ENCODE peak calls at places on chromosomes 13 and 19, in ten cellular contexts. A, M, K, C, P, J, D, U, Z and O are unnamed samples.

GRCh38 chr19:55179570-55180484 is at the start of gene SYT5:
- DNase-seq in D (no peak), U (peak; percentile 40), M (no peak), C (peak; percentile 76), Z (no peak), A (no peak), P (no peak), J (peak; percentile 88), K (no peak), O (peak; percentile 51)

GRCh38 chr13:75481176-75482069 is 546 bp downstream of the TBC1D4 start:
- DNase-seq in C (peak; percentile 8), P (peak; percentile 28), A (no peak), U (peak; percentile 34), Z (no peak), M (no peak), J (peak; percentile 66), D (peak; percentile 70), K (peak; percentile 25), O (peak; percentile 36)

GRCh38 chr19:33780746-33781145 is 15.9 kb upstream of the KCTD15 start:
- DNase-seq in P (no peak), A (no peak), U (no peak), M (no peak), J (no peak), K (no peak), D (no peak), Z (no peak), C (no peak), O (no peak)

GRCh38 chr13:24443366-24443765 is 69.2 kb downstream of the PARP4 start:
- DNase-seq in U (no peak), A (no peak), P (no peak), C (no peak), M (no peak), Z (no peak), K (no peak), D (no peak), J (no peak), O (no peak)

GRCh38 chr13:100314132-100314910 is 225.4 kb downstream of the PCCA start:
- DNase-seq in A (no peak), M (no peak), D (no peak), C (no peak), U (no peak), P (no peak), K (no peak), Z (no peak), J (no peak), O (peak; percentile 13)

GRCh38 chr13:112732679-112733078 is 42.8 kb downstream of the ATP11A start:
- DNase-seq in D (no peak), U (no peak), Z (no peak), C (no peak), M (no peak), K (no peak), A (no peak), J (no peak), P (no peak), O (no peak)

GRCh38 chr13:28655566-28655965 is 3.4 kb upstream of the POMP start:
- DNase-seq in K (no peak), U (no peak), M (no peak), Z (no peak), D (no peak), A (peak; percentile 66), J (no peak), C (no peak), P (peak; percentile 56), O (peak; percentile 28)

GRCh38 chr13:49302817-49303216 is 55.1 kb downstream of the CDADC1 start:
- DNase-seq in P (no peak), K (no peak), U (peak; percentile 55), D (no peak), M (no peak), A (no peak), C (no peak), Z (no peak), J (no peak), O (no peak)

GRCh38 chr13:29453657-29454056 is 141.8 kb downstream of the SLC7A1 start:
- DNase-seq in A (no peak), U (no peak), K (no peak), D (no peak), C (no peak), M (no peak), Z (no peak), P (no peak), J (no peak), O (no peak)

GRCh38 chr19:40411125-40411842 is 1.9 kb downstream of the PRX start:
- DNase-seq in Z (no peak), J (no peak), C (no peak), U (no peak), P (no peak), M (no peak), D (no peak), K (no peak), A (no peak), O (peak; percentile 27)

GRCh38 chr13:95505976-95506375 is 46.5 kb upstream of the CLDN10 start:
- DNase-seq in Z (no peak), P (no peak), U (no peak), M (no peak), A (no peak), C (no peak), J (no peak), D (no peak), K (no peak), O (no peak)

GRCh38 chr19:10864538-10864899 is 6.8 kb upstream of the CARM1 start:
- DNase-seq in C (peak; percentile 95), U (peak; percentile 90), J (peak; percentile 91), M (peak; percentile 62), Z (no peak), P (peak; percentile 79), K (peak; percentile 85), D (peak; percentile 90), A (peak; percentile 66), O (peak; percentile 85)

GRCh38 chr19:17089238-17089637 is 13.7 kb downstream of the MYO9B start:
- DNase-seq in M (no peak), Z (no peak), D (no peak), U (no peak), C (no peak), K (peak; percentile 56), A (peak; percentile 83), P (peak; percentile 93), J (no peak), O (no peak)

GRCh38 chr19:56066152-56067023 is 54.7 kb downstream of the ZNF787 start:
- DNase-seq in U (peak; percentile 74), M (peak; percentile 41), A (no peak), P (peak; percentile 34), K (peak; percentile 48), D (no peak), J (peak; percentile 84), Z (no peak), C (peak; percentile 78), O (peak; percentile 59)

GRCh38 chr13:41196620-41197019 is 2.3 kb upstream of the KBTBD7 start:
- DNase-seq in A (no peak), Z (no peak), C (no peak), M (no peak), K (no peak), D (no peak), P (no peak), J (no peak), U (no peak), O (peak; percentile 48)
- TF ChIP-seq CTCF in A (peak; percentile 68), Z (peak; percentile 11), C (peak; percentile 22), M (peak; percentile 49), K (no peak), D (no peak), P (no peak), J (no peak), U (no peak), O (peak; percentile 31)

GRCh38 chr19:50478901-50479715 is 2.5 kb upstream of the GARIN5A start:
- DNase-seq in P (peak; percentile 29), A (no peak), Z (no peak), C (peak; percentile 92), M (no peak), J (no peak), D (no peak), U (no peak), K (no peak), O (no peak)
- TF ChIP-seq CTCF in P (peak; percentile 39), A (peak; percentile 76), Z (peak; percentile 61), C (peak; percentile 76), M (peak; percentile 89), J (peak; percentile 39), D (no peak), U (no peak), K (no peak), O (no peak)

DNA sequence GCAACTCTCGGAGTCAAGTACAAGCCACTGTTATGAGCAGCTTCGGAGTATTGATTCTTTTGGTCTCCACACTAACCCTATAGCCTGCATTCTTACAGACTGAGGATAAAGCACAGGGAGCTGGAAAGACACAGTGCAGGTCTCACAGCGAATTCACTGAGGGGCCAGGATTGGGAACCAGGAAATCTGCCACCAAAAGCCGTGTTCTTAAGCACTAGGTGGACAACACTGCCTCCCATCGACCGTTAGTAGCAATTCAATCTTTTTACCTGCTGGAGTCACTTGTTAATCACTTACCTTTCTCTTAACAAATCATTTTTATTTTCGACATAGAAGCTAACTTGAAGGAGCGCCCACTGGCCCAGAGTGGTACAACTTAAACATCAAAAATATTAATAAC is 6.3 kb downstream of the PMIS2 start:
- DNase-seq in U (peak; percentile 36), J (peak; percentile 18), M (peak; percentile 25), D (no peak), P (peak; percentile 62), C (peak; percentile 62), K (no peak), Z (no peak), A (no peak), O (peak; percentile 61)
- TF ChIP-seq CTCF in U (peak; percentile 33), J (peak; percentile 39), M (peak; percentile 83), D (no peak), P (peak; percentile 47), C (peak; percentile 50), K (no peak), Z (peak; percentile 40), A (peak; percentile 68), O (peak; percentile 54)

GRCh38 chr19:15404097-15404779 is 14.6 kb downstream of the AKAP8L start:
- DNase-seq in P (no peak), A (no peak), D (peak; percentile 67), Z (no peak), M (no peak), U (no peak), K (no peak), C (no peak), J (no peak), O (no peak)

GRCh38 chr19:15401397-15401710 is 17.4 kb downstream of the AKAP8L start:
- DNase-seq in M (no peak), K (no peak), A (no peak), J (no peak), P (no peak), Z (no peak), D (peak; percentile 57), U (no peak), C (no peak), O (no peak)

GRCh38 chr19:15404780-15405211 is 14.0 kb downstream of the AKAP8L start:
- DNase-seq in K (no peak), C (no peak), D (peak; percentile 32), U (no peak), A (no peak), M (no peak), J (no peak), Z (no peak), P (no peak), O (no peak)

GRCh38 chr19:15402411-15403150 is 16.2 kb downstream of the AKAP8L start:
- DNase-seq in M (no peak), K (no peak), J (no peak), C (no peak), Z (no peak), U (no peak), P (no peak), D (peak; percentile 54), A (no peak), O (no peak)

DNA sequence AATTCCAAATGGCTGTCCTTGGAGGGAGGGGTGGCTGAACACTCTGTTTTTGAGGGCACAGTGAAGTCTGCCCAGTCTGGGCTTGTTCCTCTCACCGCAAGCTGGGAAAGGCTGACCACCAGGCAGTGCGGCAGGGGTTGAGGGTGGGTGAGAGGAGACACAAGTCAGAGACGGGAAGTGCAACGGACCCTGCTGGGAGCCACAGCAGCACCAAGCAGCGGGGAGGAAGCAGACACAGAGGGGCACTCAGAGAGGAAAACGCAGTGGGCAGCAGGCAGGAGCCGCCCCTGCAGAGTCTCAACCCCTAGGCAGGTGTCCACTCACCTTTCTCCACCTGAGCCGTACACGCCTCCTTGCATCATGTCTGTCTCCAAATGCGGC is 15.6 kb downstream of the AKAP8L start:
- DNase-seq in Z (no peak), M (no peak), J (no peak), A (no peak), K (no peak), U (no peak), D (peak; percentile 61), P (no peak), C (no peak), O (no peak)
- TF ChIP-seq CTCF in Z (no peak), M (no peak), J (no peak), A (no peak), K (no peak), U (no peak), D (no peak), P (no peak), C (no peak), O (no peak)